ENCODE peak calls at places on chromosomes 11 and 22, in six cellular contexts. F is NCI-H1436 treated with DMSO at 0.1 percent for 48 hours, A is non-pigmented ciliary epithelial cell, J is kidney epithelial cell, Q is brain microvascular endothelial cell, P is heart right ventricle. K is an unnamed sample.

GRCh38 chr11:102368472-102368871 is 21.5 kb downstream of the BIRC2 start:
- DNase-seq in P (no peak), A (no peak), F (no peak), Q (no peak), J (no peak), K (no peak)

GRCh38 chr22:24564376-24565058 is 8.7 kb downstream of the SNRPD3 start:
- DNase-seq in J (no peak), F (no peak), A (no peak), P (no peak), Q (no peak), K (no peak)

GRCh38 chr22:17846326-17846992 is 72.2 kb upstream of the BID start:
- DNase-seq in Q (no peak), P (no peak), A (no peak), F (no peak), J (no peak), K (no peak)

GRCh38 chr11:122673706-122674105 is 18.2 kb downstream of the UBASH3B start:
- DNase-seq in J (no peak), A (no peak), Q (no peak), P (no peak), F (no peak), K (no peak)

GRCh38 chr22:46477967-46478635 is 59.3 kb downstream of the CELSR1 start:
- DNase-seq in Q (no peak), J (no peak), P (no peak), F (no peak), A (no peak), K (no peak)

GRCh38 chr11:128686045-128686741 is 7.7 kb upstream of the FLI1 start:
- DNase-seq in F (no peak), A (no peak), P (no peak), Q (no peak), J (no peak), K (no peak)

GRCh38 chr11:10373929-10374328 is 69.1 kb downstream of the ADM start:
- DNase-seq in F (no peak), Q (no peak), P (no peak), J (no peak), A (no peak), K (no peak)

GRCh38 chr22:40368016-40368415 is 2.4 kb upstream of the SGSM3 start:
- DNase-seq in J (no peak), A (no peak), Q (no peak), F (no peak), P (no peak), K (no peak)

GRCh38 chr11:121199516-121199915 is 93.1 kb upstream of the SC5D start:
- DNase-seq in Q (no peak), J (no peak), P (no peak), A (no peak), F (no peak), K (no peak)

K was measured in head of caudate nucleus.